ENCODE peak calls at places on chromosomes 6 and 20, in nine cellular contexts. Y is SK-N-SH, X is MM.1S, R is neural progenitor cell, F is hepatocyte, N is OCI-LY7, G is HCT116, C is GM23248, I is PC-3. Z is an unnamed sample.

GRCh38 chr20:47358052-47358671 is 1.7 kb upstream of the ZMYND8 start:
- DNase-seq in Y (no peak), X (no peak), R (no peak), F (no peak), N (peak; percentile 20), G (no peak), C (no peak), I (no peak), Z (no peak)

GRCh38 chr20:3227511-3227910 is 11.5 kb downstream of the SLC4A11 start:
- DNase-seq in Y (no peak), X (no peak), R (no peak), F (no peak), N (no peak), G (no peak), C (no peak), I (no peak), Z (no peak)

GRCh38 chr20:3130051-3130600 is 29.5 kb downstream of the FASTKD5 start:
- DNase-seq in Y (no peak), X (no peak), R (no peak), F (no peak), N (no peak), G (no peak), C (no peak), I (no peak), Z (no peak)

GRCh38 chr6:13354331-13355042 is 26.1 kb upstream of the TBC1D7 start:
- DNase-seq in Y (no peak), X (no peak), R (no peak), F (no peak), N (peak; percentile 42), G (no peak), C (peak; percentile 83), I (peak; percentile 66), Z (no peak)

GRCh38 chr6:11589261-11589660 is 51.7 kb downstream of the TMEM170B start:
- DNase-seq in Y (no peak), X (no peak), R (no peak), F (no peak), N (no peak), G (no peak), C (no peak), I (no peak), Z (no peak)

GRCh38 chr6:28257042-28257441 is 2.1 kb upstream of the NKAPL start:
- DNase-seq in Y (no peak), X (no peak), R (no peak), F (no peak), N (no peak), G (no peak), C (no peak), I (no peak), Z (no peak)

GRCh38 chr6:13288969-13289391 is 39.4 kb downstream of the TBC1D7 start:
- DNase-seq in Y (no peak), X (no peak), R (no peak), F (no peak), N (no peak), G (no peak), C (no peak), I (no peak), Z (no peak)

GRCh38 chr6:1461207-1461606 is 71.8 kb downstream of the FOXF2 start:
- DNase-seq in Y (no peak), X (no peak), R (no peak), F (no peak), N (no peak), G (no peak), C (peak; percentile 80), I (peak; percentile 44), Z (no peak)

GRCh38 chr20:48632825-48633619 is 194.8 kb downstream of the PREX1 start:
- DNase-seq in Y (peak; percentile 79), X (no peak), R (no peak), F (no peak), N (no peak), G (no peak), C (no peak), I (no peak), Z (no peak)

GRCh38 chr6:27575594-27576361 is 102.9 kb upstream of the ZNF184 start:
- DNase-seq in Y (no peak), X (no peak), R (no peak), F (no peak), N (no peak), G (peak; percentile 41), C (no peak), I (peak; percentile 79), Z (peak; percentile 65)

GRCh38 chr6:39130691-39131090 is 15.7 kb upstream of the SAYSD1 start:
- DNase-seq in Y (no peak), X (no peak), R (no peak), F (no peak), N (no peak), G (no peak), C (no peak), I (no peak), Z (no peak)

GRCh38 chr6:83057705-83058321 is 7.8 kb downstream of the UBE3D start:
- DNase-seq in Y (peak; percentile 57), X (peak; percentile 83), R (peak; percentile 70), F (peak; percentile 76), N (peak; percentile 67), G (peak; percentile 22), C (peak; percentile 75), I (peak; percentile 67), Z (peak; percentile 72)

DNA sequence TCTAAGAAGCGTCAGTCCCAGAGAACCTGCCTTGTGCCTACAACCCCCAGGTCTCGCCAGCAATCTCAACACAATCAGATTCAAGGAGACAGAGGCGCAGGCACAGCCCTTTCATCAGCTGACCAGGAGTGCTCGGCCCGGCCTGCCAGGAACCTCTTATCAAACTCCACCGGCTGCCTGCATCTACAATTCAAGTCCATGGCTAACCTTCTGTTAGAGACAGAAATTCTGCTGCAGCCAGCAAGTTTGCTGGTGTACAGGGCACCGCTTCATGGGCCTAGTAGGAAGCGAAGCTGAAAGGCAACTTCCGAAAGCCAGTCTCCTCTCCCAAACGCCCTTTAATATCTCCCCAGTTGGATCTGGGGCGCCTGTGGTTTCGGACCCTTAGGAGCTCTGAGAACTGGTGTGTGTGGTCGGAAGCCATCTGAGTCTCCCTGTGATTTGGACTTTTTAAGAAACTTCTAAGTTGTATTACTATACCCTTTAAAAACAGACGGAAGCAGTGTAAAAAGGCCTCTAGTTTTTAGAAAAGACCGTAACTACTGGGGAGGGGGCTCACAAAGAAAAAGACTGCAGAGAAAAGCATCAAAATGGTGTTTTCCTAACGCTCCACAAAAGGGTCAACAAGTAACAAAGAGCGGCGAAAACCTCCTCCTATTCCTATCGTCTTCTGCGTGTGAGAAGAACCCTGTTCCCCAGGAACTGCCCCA is 1.7 kb downstream of the EZR start:
- DNase-seq in Y (peak; percentile 56), X (peak; percentile 28), R (peak; percentile 44), F (peak; percentile 63), N (peak; percentile 58), G (no peak), C (peak; percentile 24), I (no peak), Z (peak; percentile 53)
- H3K4me1 ChIP-seq in Y (peaks cover 25% of the 10 kb centered on the region), X (peaks cover 20% of the 10 kb centered on the region), R (peaks cover 29% of the 10 kb centered on the region), F (peaks cover 21% of the 10 kb centered on the region), N (peaks cover 50% of the 10 kb centered on the region), G (peaks cover 47% of the 10 kb centered on the region), C (peaks cover 25% of the 10 kb centered on the region), I (peaks cover 30% of the 10 kb centered on the region), Z (peaks cover 42% of the 10 kb centered on the region)

GRCh38 chr20:63943808-63944077 is 12.5 kb downstream of the UCKL1 start:
- DNase-seq in Y (no peak), X (no peak), R (no peak), F (no peak), N (no peak), G (no peak), C (no peak), I (no peak), Z (no peak)

GRCh38 chr20:63944078-63944941 is 11.9 kb downstream of the UCKL1 start:
- DNase-seq in Y (no peak), X (no peak), R (no peak), F (no peak), N (no peak), G (no peak), C (no peak), I (no peak), Z (no peak)

GRCh38 chr20:63945921-63946920 is 10.0 kb downstream of the UCKL1 start:
- DNase-seq in Y (no peak), X (no peak), R (no peak), F (no peak), N (no peak), G (no peak), C (no peak), I (no peak), Z (no peak)

GRCh38 chr20:63943007-63943807 is 13.0 kb downstream of the UCKL1 start:
- DNase-seq in Y (no peak), X (no peak), R (no peak), F (no peak), N (no peak), G (no peak), C (no peak), I (no peak), Z (no peak)

DNA sequence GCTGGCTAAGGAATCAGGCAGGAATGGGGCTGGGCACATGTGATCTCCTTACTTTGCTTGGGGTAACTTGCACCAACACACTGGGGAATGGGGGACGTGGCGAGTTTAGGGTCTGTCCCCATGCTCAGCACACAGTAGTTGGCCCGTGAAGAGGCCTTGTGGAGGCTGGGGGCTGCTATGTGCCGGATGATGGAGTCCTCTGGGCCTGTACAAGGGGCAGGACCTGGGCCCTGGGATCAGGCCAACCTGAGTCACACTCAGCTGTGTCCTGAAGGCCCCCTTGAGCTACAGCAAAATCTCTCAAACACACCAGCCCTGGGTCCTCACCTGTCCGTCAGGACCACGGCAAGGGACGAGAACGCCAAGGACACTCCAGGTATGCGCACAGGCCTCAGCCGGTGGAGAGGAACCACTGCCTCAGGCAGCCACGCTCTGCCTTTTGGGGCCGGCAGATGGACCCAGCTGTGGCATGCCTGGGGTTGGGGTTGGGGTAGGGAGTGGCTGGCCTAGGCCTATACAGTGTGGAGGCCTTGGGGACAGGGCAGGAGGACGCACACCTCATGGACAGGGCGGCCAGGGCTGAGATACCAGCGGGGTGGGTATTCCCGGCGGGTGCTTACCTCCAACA is 11.1 kb downstream of the UCKL1 start:
- DNase-seq in Y (no peak), X (no peak), R (no peak), F (no peak), N (no peak), G (no peak), C (no peak), I (no peak), Z (no peak)
- H4K20me1 ChIP-seq in Y (peaks cover 77% of the 10 kb centered on the region), X (peaks cover 16% of the 10 kb centered on the region), R (peaks cover 62% of the 10 kb centered on the region), F (peaks cover 62% of the 10 kb centered on the region), N (no peaks in the 10 kb centered on the region), G (no peaks in the 10 kb centered on the region), C (no peaks in the 10 kb centered on the region), I (peaks cover 49% of the 10 kb centered on the region), Z (peaks cover 11% of the 10 kb centered on the region)

DNA sequence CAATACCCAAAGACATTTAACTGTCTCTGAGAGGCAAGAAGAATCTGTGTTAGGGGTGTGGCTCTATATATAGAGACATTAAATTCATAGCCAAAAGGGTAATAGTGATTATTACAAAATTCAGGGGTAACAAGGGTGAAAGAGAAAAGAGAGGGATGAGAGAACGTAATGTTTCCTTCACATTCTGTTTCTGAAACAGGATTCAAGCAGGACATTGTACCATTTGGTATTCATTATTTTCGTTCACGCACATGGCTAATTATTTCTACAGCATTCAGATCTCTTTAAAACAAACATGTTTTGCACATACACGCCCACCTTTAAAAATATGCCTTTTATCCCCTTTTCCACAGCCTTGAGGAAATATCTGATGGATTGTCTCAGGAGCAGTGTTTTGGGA is 122.7 kb downstream of the GMPR start:
- DNase-seq in Y (no peak), X (no peak), R (no peak), F (no peak), N (no peak), G (no peak), C (no peak), I (no peak), Z (no peak)
- TF ChIP-seq EZH2phosphoT487 in Y (no peak), X (no peak), R (no peak), F (no peak), N (no peak), G (no peak), C (no peak), I (no peak), Z (no peak)

GRCh38 chr20:32364554-32365208 is 6.5 kb downstream of the ASXL1 start:
- DNase-seq in Y (no peak), X (no peak), R (no peak), F (no peak), N (no peak), G (no peak), C (no peak), I (no peak), Z (no peak)
- H3K4me1 ChIP-seq in Y (peaks cover 20% of the 10 kb centered on the region), X (peaks cover 53% of the 10 kb centered on the region), R (peaks cover 36% of the 10 kb centered on the region), F (peaks cover 54% of the 10 kb centered on the region), N (peaks cover 95% of the 10 kb centered on the region), G (peaks cover 12% of the 10 kb centered on the region), C (peaks cover 32% of the 10 kb centered on the region), I (peaks cover 13% of the 10 kb centered on the region), Z (peaks cover 9% of the 10 kb centered on the region)

Z was measured in GM23338.